ENCODE peak calls at places on chromosomes 12 and 14, in eight cellular contexts. U is Peyer's patch, P is A549, V is tibial nerve, B is stomach, Z is sigmoid colon, G is IMR-90, Q is ovary. X is an unnamed sample.

GRCh38 chr12:6076776-6077700 is 47.4 kb downstream of the VWF start:
- DNase-seq in G (no peak), Z (no peak), V (no peak), Q (no peak), U (peak), P (no peak), B (no peak), X (no peak)

GRCh38 chr14:85233756-85234545 is 296.0 kb upstream of the FLRT2 start:
- DNase-seq in Z (no peak), U (no peak), V (no peak), G (peak), Q (no peak), P (peak), B (no peak), X (no peak)

GRCh38 chr12:120466560-120467315 is 2.8 kb downstream of the SRSF9 start:
- DNase-seq in Q (no peak), P (peak), B (peak), V (no peak), Z (no peak), G (peak), U (no peak), X (peak)

GRCh38 chr12:114691196-114691595 is 7.2 kb upstream of the TBX3 start:
- DNase-seq in B (no peak), G (no peak), Z (peak), U (no peak), Q (no peak), V (no peak), P (no peak), X (no peak)

GRCh38 chr14:62308316-62308715 is 546.1 kb downstream of the SNAPC1 start:
- DNase-seq in Q (no peak), V (no peak), P (no peak), Z (no peak), G (no peak), B (no peak), U (no peak), X (no peak)

GRCh38 chr14:68958553-68958952 is 20.5 kb downstream of the ACTN1 start:
- DNase-seq in Z (no peak), V (no peak), P (no peak), G (peak), U (no peak), Q (no peak), B (no peak), X (no peak)

GRCh38 chr12:6262211-6262610 is 48.3 kb upstream of the PLEKHG6 start:
- DNase-seq in G (no peak), B (no peak), U (peak), P (no peak), Z (no peak), Q (no peak), V (no peak), X (no peak)

GRCh38 chr12:78118036-78118435 is 287.3 kb downstream of the NAV3 start:
- DNase-seq in B (no peak), U (no peak), V (no peak), Q (no peak), G (no peak), P (peak), Z (no peak), X (no peak)

GRCh38 chr14:61184117-61184516 is 97.0 kb downstream of the TMEM30B start:
- DNase-seq in Z (no peak), U (no peak), G (peak), P (no peak), V (no peak), B (no peak), Q (no peak), X (no peak)

GRCh38 chr12:87866602-87867292 is 162.5 kb downstream of the C12orf50 start:
- DNase-seq in U (no peak), P (peak), Q (no peak), Z (no peak), V (no peak), G (peak), B (no peak), X (no peak)

GRCh38 chr12:31875609-31875964 is 83.6 kb upstream of the RESF1 start:
- DNase-seq in B (no peak), Z (no peak), P (no peak), Q (no peak), G (no peak), U (no peak), V (no peak), X (no peak)

GRCh38 chr12:31880340-31880739 is 78.9 kb upstream of the RESF1 start:
- DNase-seq in V (no peak), U (no peak), B (no peak), Q (no peak), P (no peak), Z (no peak), G (no peak), X (no peak)

GRCh38 chr12:31874961-31875608 is 84.1 kb upstream of the RESF1 start:
- DNase-seq in Z (peak), V (no peak), U (no peak), G (peak), P (peak), Q (peak), B (peak), X (no peak)

GRCh38 chr12:31876568-31877424 is 82.4 kb upstream of the RESF1 start:
- DNase-seq in Q (no peak), G (no peak), B (no peak), Z (no peak), V (no peak), P (no peak), U (no peak), X (no peak)

GRCh38 chr12:31877884-31878283 is 81.3 kb upstream of the RESF1 start:
- DNase-seq in V (no peak), G (no peak), Q (no peak), P (no peak), B (no peak), U (no peak), Z (no peak), X (no peak)
- H3K27ac ChIP-seq in V (no peak), G (no peak), Q (no peak), P (no peak), B (no peak), U (no peak), Z (no peak), X (no peak)

DNA sequence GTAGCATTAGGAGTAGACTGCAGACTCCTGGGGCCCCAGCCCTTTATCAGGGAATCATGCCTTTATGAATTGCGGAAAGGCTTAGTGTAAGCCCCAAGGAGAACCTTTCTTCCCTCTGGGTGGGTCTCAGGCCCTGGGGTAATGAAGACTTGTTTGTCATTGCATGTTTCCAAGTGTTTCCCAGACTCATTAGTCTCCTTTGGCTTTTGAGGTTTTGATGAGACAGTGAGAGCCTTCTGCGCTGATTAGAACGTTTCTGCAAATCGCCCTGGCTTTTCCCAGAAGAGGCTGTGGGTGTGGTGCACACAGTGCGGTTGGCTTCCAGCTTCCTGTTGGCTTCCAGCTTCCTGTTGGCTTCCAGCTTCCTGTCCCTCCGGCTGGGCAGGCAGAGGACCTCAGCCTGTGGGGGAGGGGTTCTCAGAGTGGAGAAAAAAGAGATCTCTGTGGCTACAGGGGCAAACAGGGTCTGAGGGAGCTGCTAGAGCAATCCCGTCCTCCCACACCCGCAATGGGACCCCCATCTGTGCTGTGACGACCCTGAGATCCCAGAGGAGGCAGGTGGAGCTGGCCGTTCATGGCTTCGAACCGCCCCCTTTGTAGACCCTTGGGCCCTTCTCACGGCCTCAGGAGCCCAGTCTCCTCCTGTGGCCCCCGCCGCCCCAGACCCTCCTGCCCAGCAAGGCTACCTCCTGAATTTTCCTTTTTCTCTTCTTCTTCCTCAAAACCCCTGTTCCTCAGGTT is 42.1 kb downstream of the GPR68 start:
- DNase-seq in G (no peak), P (no peak), Q (no peak), U (no peak), V (no peak), Z (peak), B (peak), X (peak)
- TF ChIP-seq POLR2A in G (no peak), P (no peak), Q (no peak), U (no peak), V (no peak), Z (no peak), B (no peak), X (no peak)

GRCh38 chr14:56173360-56173922 is 55.2 kb downstream of the PELI2 start:
- DNase-seq in Z (no peak), V (no peak), G (no peak), U (no peak), B (no peak), Q (no peak), P (no peak), X (no peak)
- H3K27ac ChIP-seq in Z (no peak), V (peak), G (peak), U (no peak), B (peak), Q (no peak), P (no peak), X (peak)

GRCh38 chr14:100849432-100849831 is 23.5 kb downstream of the MEG3 start:
- DNase-seq in V (no peak), Z (no peak), Q (no peak), P (no peak), U (no peak), G (peak), B (no peak), X (no peak)
- TF ChIP-seq POLR2A in V (no peak), Z (no peak), Q (no peak), P (no peak), U (no peak), G (peak), B (no peak), X (no peak)

DNA sequence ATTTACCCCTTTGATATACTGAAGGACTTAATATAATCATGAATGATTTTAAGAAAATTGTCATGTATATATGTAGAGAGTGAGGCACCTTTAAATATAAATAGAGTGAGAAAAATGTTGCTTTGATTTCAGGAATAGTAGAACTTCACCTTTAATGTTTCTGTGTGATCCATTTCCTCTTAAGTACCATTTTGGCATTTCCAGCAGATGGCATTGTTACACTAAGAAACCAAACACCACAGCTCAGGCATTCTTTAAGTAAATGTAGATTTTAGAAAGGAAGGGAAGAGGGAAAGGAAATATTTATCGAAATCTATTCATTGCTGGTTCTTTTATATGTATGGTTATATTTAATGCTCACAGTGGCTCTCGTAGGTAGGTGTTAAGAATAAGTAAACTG is 556.7 kb upstream of the FBXO33 start:
- DNase-seq in P (peak), Q (no peak), U (no peak), G (no peak), V (no peak), B (no peak), Z (no peak), X (no peak)
- H3K27ac ChIP-seq in P (no peak), Q (no peak), U (no peak), G (no peak), V (no peak), B (no peak), Z (no peak), X (no peak)

GRCh38 chr12:92503977-92504966 is 198.5 kb upstream of the PLEKHG7 start:
- DNase-seq in V (peak), U (no peak), B (peak), Q (peak), Z (peak), P (no peak), G (no peak), X (no peak)

GRCh38 chr12:92506460-92506859 is 196.3 kb upstream of the PLEKHG7 start:
- DNase-seq in Q (no peak), U (no peak), Z (no peak), V (no peak), P (no peak), G (no peak), B (no peak), X (no peak)

GRCh38 chr12:92506891-92507290 is 195.9 kb upstream of the PLEKHG7 start:
- DNase-seq in B (no peak), P (no peak), G (no peak), U (no peak), Q (no peak), Z (no peak), V (no peak), X (no peak)

GRCh38 chr12:92503029-92503931 is 199.5 kb upstream of the PLEKHG7 start:
- DNase-seq in P (no peak), Q (peak), G (no peak), Z (peak), U (no peak), B (no peak), V (no peak), X (peak)

GRCh38 chr12:92505373-92506340 is 197.1 kb upstream of the PLEKHG7 start:
- DNase-seq in Z (peak), V (peak), B (peak), Q (peak), G (peak), U (peak), P (no peak), X (peak)
- TF ChIP-seq POLR2A in Z (no peak), V (no peak), B (no peak), Q (no peak), G (no peak), U (no peak), P (no peak), X (no peak)

GRCh38 chr12:51630256-51630880 is 39.3 kb downstream of the SCN8A start:
- DNase-seq in Z (no peak), G (no peak), U (no peak), P (no peak), Q (no peak), B (no peak), V (no peak), X (no peak)
- H3K27ac ChIP-seq in Z (no peak), G (no peak), U (no peak), P (no peak), Q (no peak), B (no peak), V (no peak), X (no peak)

GRCh38 chr12:4274396-4274959 is 916 bp downstream of the CCND2 start:
- DNase-seq in Z (peak), Q (no peak), G (no peak), U (peak), B (no peak), V (no peak), P (no peak), X (no peak)
- TF ChIP-seq POLR2A in Z (no peak), Q (no peak), G (no peak), U (no peak), B (no peak), V (no peak), P (no peak), X (no peak)

X was measured in uterus.